ENCODE peak calls at places on chromosomes 13 and 19, in four cellular contexts. U is IMR-90, W is neuronal stem cell, T is mesenchymal stem cell. X is an unnamed sample.

GRCh38 chr19:6997679-6998445 is 23.4 kb downstream of the MBD3L2B start:
- DNase-seq in W (no peak), U (no peak), T (no peak), X (no peak)

GRCh38 chr19:28169168-28169862 is 1043.6 kb downstream of the UQCRFS1 start:
- DNase-seq in U (no peak), W (peak; percentile 48), T (no peak), X (peak; percentile 91)

GRCh38 chr19:38831142-38831605 is 420 bp downstream of the ECH1 start:
- DNase-seq in W (no peak), U (peak; percentile 95), T (peak; percentile 99), X (peak; percentile 74)

GRCh38 chr19:6610934-6611370 is 20.0 kb upstream of the CD70 start:
- DNase-seq in T (peak; percentile 24), W (no peak), U (peak; percentile 49), X (no peak)

GRCh38 chr19:47848871-47849473 is 10.1 kb upstream of the TPRX2 start:
- DNase-seq in T (peak; percentile 22), U (no peak), W (peak; percentile 80), X (peak; percentile 90)

GRCh38 chr19:41968751-41969150 is 9.6 kb upstream of the RABAC1 start:
- DNase-seq in U (no peak), T (no peak), W (no peak), X (no peak)

GRCh38 chr19:53624776-53625540 is 6.8 kb upstream of the DPRX start:
- DNase-seq in T (no peak), U (no peak), W (no peak), X (peak; percentile 47)

GRCh38 chr13:48653074-48654054 is at the start of gene CYSLTR2:
- DNase-seq in W (no peak), U (peak; percentile 13), T (peak; percentile 98), X (peak; percentile 82)

GRCh38 chr13:21458457-21458815 is 667 bp downstream of the ZDHHC20 start:
- DNase-seq in U (no peak), W (no peak), T (no peak), X (peak; percentile 87)

GRCh38 chr13:98570929-98571372 is 6.0 kb downstream of the STK24 start:
- DNase-seq in T (peak; percentile 79), U (no peak), W (no peak), X (no peak)

GRCh38 chr13:106133025-106133424 is 402.4 kb downstream of the EFNB2 start:
- DNase-seq in U (peak; percentile 81), T (peak; percentile 34), W (no peak), X (no peak)

GRCh38 chr13:31433756-31434155 is 234.0 kb downstream of the B3GLCT start:
- DNase-seq in W (no peak), T (no peak), U (no peak), X (no peak)

GRCh38 chr19:14439014-14439413 is 5.9 kb downstream of the PKN1 start:
- DNase-seq in U (no peak), W (no peak), T (no peak), X (no peak)
- H3K4me1 ChIP-seq in U (peaks cover 16% of the 10 kb centered on the region), W (peaks cover 3% of the 10 kb centered on the region), T (peaks cover 26% of the 10 kb centered on the region), X (no peaks in the 10 kb centered on the region)

GRCh38 chr13:45410466-45410865 is 7.7 kb downstream of the SLC25A30 start:
- DNase-seq in U (no peak), W (no peak), T (no peak), X (no peak)
- H3K4me3 ChIP-seq in U (no peak overlapping the region), W (no peak overlapping the region), T (no peak overlapping the region), X (no peak overlapping the region)

GRCh38 chr13:37141011-37141410 is 35.5 kb upstream of the CSNK1A1L start:
- DNase-seq in T (no peak), W (no peak), U (no peak), X (no peak)
- H3K79me1 ChIP-seq in T (no peaks in the 10 kb centered on the region), W (no peaks in the 10 kb centered on the region), U (no peaks in the 10 kb centered on the region), X (no peaks in the 10 kb centered on the region)

GRCh38 chr19:31170046-31170445 is 179.2 kb downstream of the TSHZ3 start:
- DNase-seq in T (no peak), W (no peak), U (no peak), X (no peak)

GRCh38 chr19:31164666-31165265 is 184.5 kb downstream of the TSHZ3 start:
- DNase-seq in U (no peak), T (no peak), W (no peak), X (no peak)

GRCh38 chr19:31171936-31172335 is 177.3 kb downstream of the TSHZ3 start:
- DNase-seq in U (no peak), W (no peak), T (no peak), X (no peak)

GRCh38 chr19:31166206-31166605 is 183.0 kb downstream of the TSHZ3 start:
- DNase-seq in U (no peak), W (no peak), T (no peak), X (no peak)

GRCh38 chr19:31167695-31168094 is 181.5 kb downstream of the TSHZ3 start:
- DNase-seq in U (no peak), W (no peak), T (no peak), X (no peak)
- H3K4me1 ChIP-seq in U (no peaks in the 10 kb centered on the region), W (no peaks in the 10 kb centered on the region), T (peaks cover 11% of the 10 kb centered on the region), X (no peaks in the 10 kb centered on the region)

DNA sequence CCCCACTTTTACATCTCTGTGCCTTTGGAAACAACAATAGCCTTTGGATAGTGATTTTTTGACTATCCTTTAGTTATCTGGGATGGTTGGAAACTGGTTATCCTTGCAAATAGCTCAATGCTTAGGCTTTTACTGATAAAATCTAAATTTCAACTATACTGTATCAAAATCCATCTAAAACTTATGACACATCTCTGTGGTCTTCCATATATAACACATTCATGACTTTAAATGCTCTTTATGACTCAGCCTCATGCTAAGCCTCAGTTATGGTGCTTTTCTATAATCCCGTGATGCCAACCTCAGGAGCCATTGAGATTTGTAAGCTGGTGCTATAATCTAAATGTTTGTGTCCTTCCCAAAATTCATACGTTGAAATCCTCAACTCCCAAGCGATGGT is 27.2 kb downstream of the FAM216B start:
- DNase-seq in U (peak; percentile 56), W (no peak), T (peak; percentile 14), X (no peak)
- H3K4me3 ChIP-seq in U (no peak overlapping the region), W (no peak overlapping the region), T (no peak overlapping the region), X (no peak overlapping the region)

GRCh38 chr19:49335071-49335783 is at the start of gene CD37:
- DNase-seq in T (no peak), W (no peak), U (no peak), X (no peak)

GRCh38 chr19:49337267-49338022 is 2.2 kb downstream of the CD37 start:
- DNase-seq in U (no peak), T (no peak), W (no peak), X (peak; percentile 19)

GRCh38 chr19:49335784-49336481 is 727 bp downstream of the CD37 start:
- DNase-seq in T (no peak), U (no peak), W (no peak), X (no peak)

GRCh38 chr19:49338023-49338677 is 2.9 kb downstream of the CD37 start:
- DNase-seq in T (no peak), W (no peak), U (no peak), X (peak; percentile 69)

GRCh38 chr19:49336482-49337266 is 1.5 kb downstream of the CD37 start:
- DNase-seq in W (no peak), U (no peak), T (no peak), X (no peak)
- H3K79me1 ChIP-seq in W (peaks cover 6% of the 10 kb centered on the region), U (peaks cover 2% of the 10 kb centered on the region), T (peaks cover 26% of the 10 kb centered on the region), X (no peaks in the 10 kb centered on the region)

DNA sequence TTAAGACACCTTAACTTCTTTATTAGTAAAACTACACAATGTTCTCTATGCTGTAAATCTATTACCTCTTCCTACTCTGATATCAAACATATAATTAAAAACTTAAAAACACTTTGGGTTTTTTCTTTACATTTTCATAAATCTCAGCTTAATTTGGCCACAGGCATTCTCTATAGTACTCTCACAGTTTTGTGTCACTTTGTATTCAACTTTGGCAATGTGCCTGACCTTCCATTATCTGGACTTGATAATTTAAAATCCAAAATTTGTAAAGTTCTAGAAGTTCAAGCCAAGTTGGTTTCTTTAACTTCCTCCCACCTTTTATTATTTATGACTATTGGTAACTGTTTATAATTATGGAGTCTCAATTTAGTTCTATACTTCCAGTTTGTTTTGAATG is 46.4 kb downstream of the VWA8 start:
- DNase-seq in W (no peak), T (no peak), U (no peak), X (no peak)
- H3K4me1 ChIP-seq in W (peaks cover 2% of the 10 kb centered on the region), T (peaks cover 4% of the 10 kb centered on the region), U (peaks cover 11% of the 10 kb centered on the region), X (no peaks in the 10 kb centered on the region)

DNA sequence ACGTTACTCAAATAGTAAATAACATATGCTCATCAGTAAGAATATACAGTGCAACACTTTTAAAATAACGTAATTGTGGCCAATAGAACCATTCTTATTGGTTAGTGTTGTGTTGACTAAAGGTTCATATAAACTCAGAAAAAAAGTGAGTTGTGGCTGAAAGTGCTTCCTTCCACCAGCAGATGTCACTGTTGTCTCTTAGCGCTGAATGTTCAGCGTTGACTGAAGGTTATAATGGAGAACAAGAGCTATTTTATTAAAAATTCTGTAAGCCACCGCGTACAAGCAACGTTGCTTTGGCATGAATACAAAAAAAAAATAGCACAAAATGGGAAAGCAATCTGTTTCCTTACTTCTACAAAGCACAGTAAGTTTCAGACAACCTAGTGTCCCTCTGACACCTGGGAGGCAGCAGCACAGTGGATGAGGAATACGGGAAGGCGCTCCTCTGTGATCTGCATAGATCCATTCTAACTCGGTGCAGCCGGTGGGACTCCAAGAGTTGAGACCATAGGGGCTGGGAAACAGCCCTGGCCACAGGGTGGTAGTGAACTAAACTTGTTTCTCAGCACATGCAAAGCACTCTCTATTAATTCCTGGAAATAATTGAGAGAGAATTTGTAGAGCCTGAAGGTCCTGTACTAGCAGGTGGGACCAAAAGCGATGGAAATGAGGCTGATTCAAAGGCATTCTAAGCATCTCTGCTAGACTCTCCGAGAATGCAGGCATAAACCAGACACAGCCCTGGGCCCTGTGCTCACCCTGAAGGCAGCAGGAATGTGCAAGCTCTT is 23.9 kb upstream of the OXGR1 start:
- DNase-seq in T (peak; percentile 71), W (no peak), U (peak; percentile 61), X (peak; percentile 91)
- H3K4me3 ChIP-seq in T (no peak overlapping the region), W (no peak overlapping the region), U (no peak overlapping the region), X (no peak overlapping the region)